ENCODE peak calls at places on chromosomes 12 and 14, in six cellular contexts. C, M, O, N, V and J are unnamed samples.

GRCh38 chr12:130992448-130992847 is 38.7 kb downstream of the ADGRD1 start:
- DNase-seq in M (no peak), C (no peak), N (no peak), V (no peak), O (no peak), J (no peak)

GRCh38 chr14:66974397-66975025 is 214.7 kb upstream of the GARIN2 start:
- DNase-seq in M (peak; percentile 4), C (peak; percentile 59), O (no peak), N (peak; percentile 5), V (peak; percentile 65), J (no peak)

GRCh38 chr12:71865166-71865713 is 25.7 kb downstream of the TBC1D15 start:
- DNase-seq in C (peak; percentile 27), N (peak; percentile 36), M (peak; percentile 94), V (peak; percentile 95), O (no peak), J (no peak)

GRCh38 chr12:49346659-49347306 is at the start of gene DNAJC22:
- DNase-seq in V (peak; percentile 27), N (no peak), O (peak; percentile 88), M (no peak), C (peak; percentile 50), J (peak; percentile 70)

GRCh38 chr12:116222358-116222757 is 55.1 kb downstream of the MED13L start:
- DNase-seq in O (no peak), N (peak; percentile 93), C (peak; percentile 94), M (peak; percentile 94), V (peak; percentile 94), J (no peak)

GRCh38 chr14:99309220-99309766 is 37.3 kb upstream of the BCL11B start:
- DNase-seq in N (no peak), M (no peak), V (no peak), O (no peak), C (no peak), J (no peak)

GRCh38 chr14:94051115-94051514 is 25.0 kb downstream of the OTUB2 start:
- DNase-seq in M (peak; percentile 42), V (peak; percentile 63), C (peak; percentile 21), O (peak; percentile 78), N (peak; percentile 40), J (no peak)

GRCh38 chr12:68367903-68368302 is 35.7 kb upstream of the MDM1 start:
- DNase-seq in N (no peak), V (no peak), C (no peak), M (no peak), O (no peak), J (no peak)

GRCh38 chr14:64465856-64466554 is 706 bp downstream of the AKAP5 start:
- DNase-seq in C (peak; percentile 50), V (peak; percentile 73), N (peak; percentile 45), O (peak; percentile 84), M (peak; percentile 61), J (no peak)

GRCh38 chr12:123634142-123634561 is 523 bp downstream of the GTF2H3 start:
- DNase-seq in N (no peak), V (no peak), M (no peak), C (no peak), O (peak; percentile 53), J (no peak)

GRCh38 chr12:41302979-41303403 is 114.9 kb downstream of the PDZRN4 start:
- DNase-seq in C (peak; percentile 74), V (no peak), M (no peak), O (no peak), N (no peak), J (no peak)

GRCh38 chr12:105431537-105431936 is 101.0 kb downstream of the C12orf75 start:
- DNase-seq in V (no peak), C (no peak), O (no peak), M (no peak), N (no peak), J (no peak)

GRCh38 chr12:78473136-78473535 is 391.4 kb upstream of the SYT1 start:
- DNase-seq in O (no peak), C (peak; percentile 38), M (peak; percentile 56), V (peak; percentile 63), N (peak; percentile 29), J (no peak)

GRCh38 chr12:78473561-78473960 is 391.0 kb upstream of the SYT1 start:
- DNase-seq in O (no peak), C (no peak), N (no peak), V (no peak), M (no peak), J (no peak)

GRCh38 chr12:78470354-78471195 is 394.0 kb upstream of the SYT1 start:
- DNase-seq in O (peak; percentile 83), C (peak; percentile 64), V (peak; percentile 53), M (peak; percentile 60), N (peak; percentile 57), J (no peak)
- TF ChIP-seq CTCF in O (peak; percentile 83), C (peak; percentile 81), V (peak; percentile 75), M (peak; percentile 70), N (peak; percentile 47), J (peak; percentile 48)

GRCh38 chr12:50926415-50926814 is 25.9 kb upstream of the HIGD1C start:
- DNase-seq in M (no peak), O (no peak), C (no peak), V (no peak), N (peak; percentile 10), J (no peak)

GRCh38 chr12:50924131-50924438 is 28.3 kb upstream of the HIGD1C start:
- DNase-seq in N (no peak), M (no peak), O (no peak), C (peak; percentile 6), V (no peak), J (no peak)

GRCh38 chr12:50925920-50926319 is 26.4 kb upstream of the HIGD1C start:
- DNase-seq in V (no peak), N (no peak), C (no peak), M (no peak), O (no peak), J (no peak)

GRCh38 chr12:50924439-50925341 is 27.7 kb upstream of the HIGD1C start:
- DNase-seq in M (peak; percentile 86), N (peak; percentile 94), V (peak; percentile 91), C (peak; percentile 78), O (peak; percentile 76), J (peak; percentile 93)

GRCh38 chr12:50925342-50925651 is 27.0 kb upstream of the HIGD1C start:
- DNase-seq in C (no peak), V (no peak), M (no peak), O (no peak), N (no peak), J (peak; percentile 74)
- H3K9ac ChIP-seq in C (no peak overlapping the region), V (no peak overlapping the region), M (no peak overlapping the region), O (no peak overlapping the region), N (no peak overlapping the region), J (peak overlapping the region; percentile 72)

DNA sequence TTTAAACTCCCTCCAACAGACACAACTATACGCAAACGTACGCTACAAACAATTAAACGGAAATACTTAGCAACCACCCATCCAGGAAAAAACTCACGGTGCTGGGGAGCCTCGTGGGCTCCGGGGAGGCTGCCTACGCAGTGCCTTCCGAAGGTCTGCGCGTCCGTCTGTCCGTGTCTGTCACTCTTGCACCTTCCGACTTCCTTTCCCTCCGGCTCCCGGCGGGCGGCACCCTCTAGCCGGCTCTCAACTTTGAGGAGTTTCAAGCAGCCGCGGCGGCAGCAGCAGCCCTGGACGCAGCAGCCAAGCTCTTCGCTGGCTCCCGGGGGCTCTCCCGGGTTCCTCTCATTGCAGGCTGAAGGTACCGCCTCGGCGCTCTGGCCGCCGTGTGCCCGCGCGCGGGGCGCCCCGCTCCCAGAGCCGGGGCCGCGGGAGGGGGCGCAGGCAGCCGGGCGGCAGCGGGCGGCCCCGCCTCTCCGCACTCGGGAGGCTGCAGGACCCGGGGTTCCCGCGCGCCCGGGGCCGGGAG is at the start of gene PCED1B:
- DNase-seq in O (peak; percentile 93), V (peak; percentile 69), C (peak; percentile 80), N (peak; percentile 67), M (peak; percentile 72), J (peak; percentile 93)
- TF ChIP-seq CTCF in O (peak; percentile 60), V (peak; percentile 55), C (peak; percentile 59), N (no peak), M (peak; percentile 57), J (peak; percentile 31)

DNA sequence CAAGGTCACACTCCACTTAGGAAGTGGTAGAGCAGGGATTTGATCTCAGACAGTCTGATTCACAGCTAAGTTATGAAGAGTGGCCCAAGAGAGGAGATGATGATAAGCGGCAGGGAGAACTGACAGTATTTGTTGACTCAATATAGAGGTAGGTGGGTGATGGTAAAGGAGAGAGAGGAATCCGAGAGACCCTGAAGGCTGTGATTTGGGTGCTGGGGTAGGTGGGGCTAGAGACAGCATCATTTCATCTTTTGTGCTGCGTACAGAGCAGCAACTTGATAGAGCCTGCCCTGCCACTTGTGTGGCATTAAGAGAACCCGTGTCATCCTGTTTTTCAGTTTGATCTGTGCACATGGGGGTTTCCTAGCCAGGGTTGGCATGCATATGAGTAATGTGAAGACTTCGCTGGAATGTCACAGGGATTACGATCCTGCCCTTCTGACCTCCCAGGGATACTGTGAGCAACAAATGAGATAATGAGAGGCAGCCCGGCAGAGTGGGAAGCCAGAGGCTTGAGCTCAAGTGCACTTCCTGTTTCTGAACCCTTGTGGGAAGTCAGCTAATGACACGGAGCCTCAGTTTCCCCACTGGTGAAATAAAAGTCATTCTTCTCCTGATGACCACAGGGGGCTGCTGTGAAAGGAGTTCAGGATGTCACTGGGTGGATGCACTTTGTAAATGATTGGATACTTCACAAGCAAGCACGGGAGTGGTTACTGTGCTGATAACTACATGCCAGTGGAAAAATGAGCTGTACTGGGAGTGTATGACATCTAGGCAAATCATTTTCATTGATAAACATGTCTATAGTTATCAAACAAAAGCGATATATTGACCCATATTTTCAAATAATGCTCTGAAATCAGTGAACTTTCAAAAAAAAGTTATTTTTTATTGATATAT is 59.5 kb upstream of the IGF1 start:
- DNase-seq in C (no peak), N (no peak), M (peak; percentile 81), O (peak; percentile 81), V (peak; percentile 77), J (no peak)
- H3K9ac ChIP-seq in C (no peak overlapping the region), N (no peak overlapping the region), M (peak overlapping the region; percentile 38), O (no peak overlapping the region), V (no peak overlapping the region), J (no peak overlapping the region)